ENCODE peak calls at places on chromosomes 7 and 10, in eight cellular contexts. D is GM03348, Y is astrocyte of the hippocampus, E is Caki2, N is nucleus accumbens, K is AG20443, V is NCI-H1436, Q is activated gamma-delta T cell treated with Interleukin-2 at 50 U/mL for 16 hours. X is an unnamed sample.
A peak's percentile ranks its signal among the peaks of the same experiment; 100 is the strongest.

GRCh38 chr7:76327610-76328009 is 25.1 kb downstream of the HSPB1 start:
- DNase-seq in D (no peak), N (no peak), Q (no peak), E (no peak), Y (no peak), V (no peak), K (no peak), X (no peak)

GRCh38 chr7:101479217-101479616 is 116.5 kb downstream of the COL26A1 start:
- DNase-seq in N (no peak), Q (no peak), E (no peak), Y (no peak), D (no peak), V (no peak), K (no peak), X (no peak)

GRCh38 chr7:20343211-20343610 is 12.5 kb downstream of the ITGB8 start:
- DNase-seq in Y (no peak), E (no peak), V (no peak), N (no peak), D (no peak), Q (no peak), K (no peak), X (no peak)

GRCh38 chr7:100866721-100867039 is 507 bp upstream of the TRIP6 start:
- DNase-seq in E (no peak), K (no peak), N (no peak), D (no peak), Y (no peak), V (no peak), Q (no peak), X (no peak)

GRCh38 chr7:101553771-101554445 is 75.2 kb downstream of the MYL10 start:
- DNase-seq in Y (no peak), Q (peak; percentile 1), D (no peak), K (peak; percentile 6), N (no peak), E (no peak), V (no peak), X (no peak)

GRCh38 chr7:11831727-11832495 is at the start of gene THSD7A:
- DNase-seq in Y (peak; percentile 84), N (peak; percentile 30), E (peak; percentile 70), D (peak; percentile 80), K (peak; percentile 80), Q (no peak), V (peak; percentile 65), X (peak; percentile 55)

GRCh38 chr7:74203157-74203556 is 6.6 kb upstream of the LAT2 start:
- DNase-seq in E (peak; percentile 25), D (peak; percentile 70), K (peak; percentile 74), N (peak; percentile 10), V (no peak), Q (no peak), Y (peak; percentile 75), X (no peak)

GRCh38 chr7:50641442-50642405 is 76.5 kb upstream of the DDC start:
- DNase-seq in E (no peak), Y (no peak), K (no peak), Q (no peak), D (no peak), N (peak; percentile 88), V (no peak), X (peak; percentile 53)

GRCh38 chr10:46228076-46229071 is 58.4 kb upstream of the ANTXRL start:
- DNase-seq in E (peak; percentile 52), D (peak; percentile 90), V (peak; percentile 2), N (peak; percentile 76), K (peak; percentile 91), Q (peak; percentile 54), Y (peak; percentile 82), X (peak; percentile 72)

GRCh38 chr7:98278408-98278807 is 3.1 kb upstream of the BRI3 start:
- DNase-seq in Q (no peak), E (no peak), N (no peak), Y (no peak), V (no peak), D (no peak), K (no peak), X (no peak)

GRCh38 chr10:43793714-43794113 is 145.0 kb upstream of the ZNF32 start:
- DNase-seq in D (no peak), K (peak; percentile 38), Q (no peak), Y (no peak), N (no peak), E (no peak), V (no peak), X (no peak)

GRCh38 chr7:80231719-80232118 is 97.1 kb downstream of the GNAI1 start:
- DNase-seq in E (no peak), Y (peak; percentile 16), Q (no peak), N (no peak), V (no peak), D (peak; percentile 60), K (peak; percentile 68), X (no peak)

GRCh38 chr7:99092064-99092720 is 51.7 kb downstream of the SMURF1 start:
- DNase-seq in K (no peak), Q (no peak), N (no peak), D (no peak), Y (no peak), V (no peak), E (no peak), X (no peak)

GRCh38 chr7:30874656-30875317 is 36.9 kb upstream of the AQP1 start:
- DNase-seq in V (no peak), Y (no peak), Q (no peak), N (no peak), D (no peak), K (no peak), E (no peak), X (no peak)

GRCh38 chr10:95478935-95479334 is 82.2 kb downstream of the SORBS1 start:
- DNase-seq in Q (no peak), E (peak; percentile 18), V (no peak), D (no peak), K (peak; percentile 30), N (no peak), Y (no peak), X (no peak)

GRCh38 chr7:1130021-1130990 is 29.7 kb downstream of the ZFAND2A start:
- DNase-seq in E (no peak), D (no peak), Y (no peak), K (no peak), N (no peak), V (no peak), Q (no peak), X (no peak)

GRCh38 chr7:138649506-138649905 is 51.7 kb downstream of the SVOPL start:
- DNase-seq in E (no peak), V (no peak), Q (no peak), K (no peak), D (no peak), Y (no peak), N (no peak), X (no peak)

GRCh38 chr7:45446195-45446944 is 127.8 kb upstream of the ADCY1 start:
- DNase-seq in Y (no peak), Q (no peak), V (no peak), K (no peak), D (no peak), N (no peak), E (no peak), X (no peak)

GRCh38 chr7:141073173-141073640 is 657 bp upstream of the TMEM178B start:
- DNase-seq in Q (no peak), Y (peak; percentile 90), D (peak; percentile 80), E (peak; percentile 64), V (no peak), N (peak; percentile 7), K (peak; percentile 79), X (peak; percentile 69)

GRCh38 chr7:128791968-128792319 is at the start of gene CCDC136:
- DNase-seq in K (peak; percentile 53), E (no peak), D (peak; percentile 37), Y (peak; percentile 46), N (no peak), Q (no peak), V (no peak), X (no peak)

GRCh38 chr10:103896225-103896624 is 21.8 kb downstream of the STN1 start:
- DNase-seq in Q (no peak), K (no peak), E (peak; percentile 56), N (no peak), D (no peak), Y (peak; percentile 55), V (no peak), X (no peak)

GRCh38 chr10:69839696-69840345 is 38.1 kb downstream of the COL13A1 start:
- DNase-seq in E (peak; percentile 19), Q (no peak), N (no peak), D (peak; percentile 81), Y (peak; percentile 94), V (no peak), K (peak; percentile 92), X (no peak)

GRCh38 chr7:77444123-77444522 is 28.0 kb upstream of the GSAP start:
- DNase-seq in V (no peak), N (no peak), D (no peak), Y (peak; percentile 63), K (peak; percentile 21), Q (no peak), E (no peak), X (no peak)

GRCh38 chr10:103835121-103836045 is 20.0 kb downstream of the SH3PXD2A start:
- DNase-seq in D (peak; percentile 85), N (peak; percentile 34), Q (no peak), Y (peak; percentile 53), E (no peak), V (no peak), K (peak; percentile 90), X (peak; percentile 84)

GRCh38 chr7:66696774-66697191 is 43.8 kb upstream of the RABGEF1 start:
- DNase-seq in Y (peak; percentile 14), Q (no peak), N (no peak), V (no peak), K (peak; percentile 46), D (peak; percentile 37), E (no peak), X (no peak)